ENCODE peak calls at places on chromosomes 4 and X, in five cellular contexts. A, N, Q, E and R are unnamed samples.

GRCh38 chrX:40476958-40477357 is 103.8 kb upstream of the ATP6AP2 start:
- DNase-seq in E (no peak), A (no peak), N (no peak), Q (peak; percentile 32), R (no peak)

GRCh38 chrX:72621619-72622485 is 49.2 kb upstream of the HDAC8 start:
- DNase-seq in A (no peak), E (no peak), Q (no peak), N (no peak), R (no peak)

GRCh38 chr4:102036619-102037376 is 246.3 kb downstream of the BANK1 start:
- DNase-seq in N (no peak), A (no peak), E (no peak), Q (no peak), R (no peak)

GRCh38 chr4:108272566-108272965 is 103.8 kb upstream of the LEF1 start:
- DNase-seq in A (no peak), N (no peak), Q (no peak), E (no peak), R (no peak)

GRCh38 chr4:663438-664428 is 10.3 kb downstream of the ATP5ME start:
- DNase-seq in E (peak; percentile 60), N (no peak), Q (peak; percentile 90), A (peak; percentile 48), R (peak; percentile 66)

GRCh38 chr4:159158083-159158617 is 55.3 kb downstream of the RAPGEF2 start:
- DNase-seq in N (no peak), E (no peak), Q (no peak), A (no peak), R (no peak)

GRCh38 chr4:174358823-174359222 is 75.1 kb downstream of the CEP44 start:
- DNase-seq in Q (no peak), E (no peak), A (no peak), N (no peak), R (no peak)

GRCh38 chr4:23038626-23039245 is 346.0 kb downstream of the GBA3 start:
- DNase-seq in A (no peak), N (no peak), Q (no peak), E (no peak), R (no peak)

GRCh38 chrX:123340691-123341090 is 156.6 kb downstream of the GRIA3 start:
- DNase-seq in N (no peak), A (no peak), Q (no peak), E (no peak), R (no peak)